ENCODE peak calls at places on chromosomes 5 and 9, in four cellular contexts. V, W, N and Z are unnamed samples.

GRCh38 chr9:15142903-15143534 is 164.0 kb downstream of the TTC39B start:
- DNase-seq in V (no peak), W (no peak), N (peak), Z (no peak)

GRCh38 chr9:69951411-69951810 is 92.2 kb upstream of the MAMDC2 start:
- DNase-seq in V (no peak), N (peak), W (no peak), Z (peak)

GRCh38 chr5:42944989-42945388 is 95.1 kb downstream of the ANXA2R start:
- DNase-seq in W (no peak), N (peak), V (no peak), Z (peak)

GRCh38 chr9:136607334-136607919 is 55.3 kb upstream of the EGFL7 start:
- DNase-seq in W (no peak), N (no peak), V (no peak), Z (no peak)

GRCh38 chr9:7973123-7973522 is 173.5 kb upstream of the DMAC1 start:
- DNase-seq in V (no peak), W (no peak), N (no peak), Z (no peak)

GRCh38 chr9:124602632-124603031 is 95.4 kb upstream of the NR5A1 start:
- DNase-seq in N (no peak), V (no peak), W (no peak), Z (no peak)

GRCh38 chr5:99105216-99105615 is 176.4 kb upstream of the CHD1 start:
- DNase-seq in V (no peak), W (no peak), N (no peak), Z (peak)

GRCh38 chr9:95515272-95516113 is 1.3 kb downstream of the PTCH1 start:
- DNase-seq in V (no peak), W (no peak), N (peak), Z (no peak)

GRCh38 chr5:149298163-149298562 is 26.5 kb downstream of the AFAP1L1 start:
- DNase-seq in N (no peak), W (no peak), V (no peak), Z (no peak)

GRCh38 chr9:12464910-12465512 is 228.2 kb upstream of the TYRP1 start:
- DNase-seq in N (peak), W (no peak), V (no peak), Z (peak)

GRCh38 chr9:123946257-123946855 is 16.4 kb upstream of the DENND1A start:
- DNase-seq in W (no peak), V (no peak), N (no peak), Z (no peak)

GRCh38 chr9:109918359-109919163 is 138.6 kb downstream of the PALM2AKAP2 start:
- DNase-seq in W (no peak), V (no peak), N (no peak), Z (no peak)

GRCh38 chr5:92468307-92468706 is 1085.2 kb upstream of the ARRDC3 start:
- DNase-seq in W (no peak), N (no peak), V (no peak), Z (no peak)